ENCODE peak calls at places on chromosomes 3 and 15, in ten cellular contexts. Y, D, S, M, I, T, U, Z, E and B are unnamed samples.

GRCh38 chr3:32743934-32744333 is 58.9 kb downstream of the CNOT10 start:
- DNase-seq in Y (no peak), Z (no peak), U (peak), T (no peak), I (no peak), D (no peak), M (no peak), E (no peak), S (no peak), B (no peak)

GRCh38 chr15:40937762-40938529 is 8.8 kb downstream of the DLL4 start:
- DNase-seq in T (no peak), Y (no peak), M (no peak), Z (no peak), I (no peak), S (no peak), D (peak), U (no peak), E (no peak), B (peak)

GRCh38 chr3:72627276-72627675 is 221.0 kb downstream of the SHQ1 start:
- DNase-seq in D (peak), I (no peak), Y (no peak), M (no peak), E (no peak), U (no peak), T (no peak), Z (no peak), S (no peak), B (no peak)

GRCh38 chr3:149957352-149958140 is 13.1 kb downstream of the PFN2 start:
- DNase-seq in U (no peak), M (no peak), S (no peak), Z (no peak), I (no peak), E (no peak), T (no peak), Y (no peak), D (no peak), B (no peak)

GRCh38 chr15:91522609-91523332 is 330.7 kb upstream of the SLCO3A1 start:
- DNase-seq in M (no peak), T (no peak), E (no peak), Z (no peak), I (no peak), S (no peak), Y (no peak), U (peak), D (peak), B (no peak)

GRCh38 chr3:184320099-184320445 is 5.7 kb downstream of the EIF4G1 start:
- DNase-seq in T (peak), E (peak), I (peak), S (no peak), U (peak), D (peak), Z (no peak), M (peak), Y (no peak), B (peak)

GRCh38 chr3:187838016-187838535 is 92.8 kb upstream of the BCL6 start:
- DNase-seq in U (no peak), S (no peak), D (no peak), Y (no peak), M (no peak), I (no peak), Z (no peak), E (no peak), T (no peak), B (no peak)

GRCh38 chr3:102091358-102091757 is 242.0 kb downstream of the NFKBIZ start:
- DNase-seq in U (no peak), Z (no peak), D (no peak), T (no peak), E (no peak), M (no peak), I (no peak), Y (no peak), S (no peak), B (no peak)

GRCh38 chr3:11791339-11792200 is 55.1 kb downstream of the TAMM41 start:
- DNase-seq in E (no peak), I (no peak), T (no peak), Y (no peak), D (no peak), M (no peak), U (no peak), S (no peak), Z (no peak), B (no peak)

GRCh38 chr3:184670091-184670602 is 41.7 kb downstream of the MAGEF1 start:
- DNase-seq in T (no peak), D (no peak), Y (no peak), Z (no peak), E (no peak), S (no peak), M (no peak), U (no peak), I (no peak), B (no peak)

GRCh38 chr15:85716261-85716660 is 78.5 kb downstream of the KLHL25 start:
- DNase-seq in I (no peak), U (no peak), M (no peak), D (no peak), Y (no peak), T (no peak), Z (no peak), E (no peak), S (no peak), B (no peak)

GRCh38 chr3:167575000-167575399 is 78.7 kb downstream of the WDR49 start:
- DNase-seq in U (no peak), Z (no peak), D (no peak), E (no peak), T (peak), I (no peak), Y (no peak), M (no peak), S (no peak), B (no peak)

GRCh38 chr3:192515661-192516040 is 211.7 kb downstream of the FGF12 start:
- DNase-seq in D (no peak), Y (no peak), S (no peak), T (no peak), Z (no peak), U (no peak), E (no peak), I (no peak), M (no peak), B (no peak)

GRCh38 chr3:180265551-180265950 is 228.8 kb upstream of the PEX5L start:
- DNase-seq in D (no peak), U (no peak), T (no peak), Z (no peak), I (no peak), E (no peak), M (no peak), Y (no peak), S (no peak), B (no peak)

GRCh38 chr15:76185716-76186115 is 125.6 kb downstream of the ETFA start:
- DNase-seq in Y (no peak), E (peak), D (peak), M (no peak), Z (peak), S (peak), I (no peak), T (no peak), U (peak), B (no peak)

GRCh38 chr3:98807011-98807410 is 43.9 kb downstream of the ST3GAL6 start:
- DNase-seq in E (no peak), U (peak), D (no peak), Z (no peak), M (no peak), Y (no peak), I (no peak), T (no peak), S (no peak), B (no peak)

GRCh38 chr3:15083190-15083700 is 15.7 kb downstream of the RBSN start:
- DNase-seq in U (no peak), E (no peak), M (no peak), D (no peak), Y (no peak), I (no peak), Z (no peak), T (no peak), S (no peak), B (no peak)

GRCh38 chr3:50201573-50202315 is 3.3 kb upstream of the SLC38A3 start:
- DNase-seq in S (peak), D (no peak), E (no peak), Z (no peak), I (no peak), U (no peak), T (no peak), M (no peak), Y (no peak), B (no peak)

GRCh38 chr15:66389098-66389858 is 2.6 kb downstream of the MAP2K1 start:
- DNase-seq in T (no peak), U (no peak), M (no peak), Z (no peak), E (no peak), S (no peak), D (peak), Y (no peak), I (no peak), B (no peak)

GRCh38 chr15:71069693-71070092 is 45.6 kb upstream of the THSD4 start:
- DNase-seq in D (no peak), M (no peak), S (no peak), I (no peak), Y (no peak), T (no peak), E (no peak), Z (no peak), U (no peak), B (no peak)

GRCh38 chr3:47475570-47476329 is at the start of gene SCAP:
- DNase-seq in U (peak), Z (peak), Y (peak), T (peak), M (peak), I (peak), E (peak), S (peak), D (peak), B (peak)

GRCh38 chr15:56760186-56760585 is 26.9 kb upstream of the ZNF280D start:
- DNase-seq in E (no peak), S (no peak), M (no peak), D (no peak), Z (no peak), Y (no peak), T (no peak), I (no peak), U (peak), B (no peak)

GRCh38 chr3:50237133-50237651 is 1.2 kb downstream of the GNAI2 start:
- DNase-seq in M (no peak), T (no peak), D (peak), U (peak), Y (no peak), Z (no peak), E (no peak), S (peak), I (no peak), B (peak)